ENCODE peak calls at places on chromosome 9, in six cellular contexts. B, Z, E, Q, V and Y are unnamed samples.

GRCh38 chr9:91182429-91182828 is 179.3 kb downstream of the AUH start:
- DNase-seq in B (peak; percentile 77), Z (no peak), E (no peak), Q (peak; percentile 69), V (no peak), Y (no peak)

GRCh38 chr9:86072393-86073016 is 26.9 kb downstream of the GOLM1 start:
- DNase-seq in B (no peak), Z (peak; percentile 58), E (no peak), Q (no peak), V (no peak), Y (peak; percentile 11)

GRCh38 chr9:87607859-87608258 is 110.2 kb downstream of the DAPK1 start:
- DNase-seq in B (no peak), Z (no peak), E (no peak), Q (no peak), V (no peak), Y (no peak)

GRCh38 chr9:118640836-118641557 is 728.2 kb downstream of the BRINP1 start:
- DNase-seq in B (no peak), Z (no peak), E (no peak), Q (no peak), V (no peak), Y (no peak)

GRCh38 chr9:136512651-136513066 is 29.8 kb upstream of the SEC16A start:
- DNase-seq in B (no peak), Z (no peak), E (no peak), Q (no peak), V (no peak), Y (no peak)

GRCh38 chr9:131397100-131397790 is 3.4 kb downstream of the PRRC2B start:
- DNase-seq in B (no peak), Z (peak; percentile 48), E (no peak), Q (no peak), V (no peak), Y (no peak)

GRCh38 chr9:135075234-135076142 is 12.0 kb upstream of the OLFM1 start:
- DNase-seq in B (no peak), Z (no peak), E (no peak), Q (peak; percentile 3), V (no peak), Y (peak; percentile 22)

GRCh38 chr9:124815601-124816000 is 37.7 kb upstream of the WDR38 start:
- DNase-seq in B (no peak), Z (no peak), E (no peak), Q (no peak), V (no peak), Y (no peak)

GRCh38 chr9:89591291-89592200 is 13.3 kb upstream of the GADD45G start:
- DNase-seq in B (no peak), Z (no peak), E (no peak), Q (no peak), V (no peak), Y (no peak)

GRCh38 chr9:20390400-20390799 is 231.9 kb downstream of the MLLT3 start:
- DNase-seq in B (no peak), Z (no peak), E (no peak), Q (no peak), V (no peak), Y (no peak)

GRCh38 chr9:3479516-3480352 is 46.1 kb downstream of the RFX3 start:
- DNase-seq in B (no peak), Z (no peak), E (no peak), Q (no peak), V (no peak), Y (no peak)

GRCh38 chr9:74412236-74412979 is 84.7 kb upstream of the RORB start:
- DNase-seq in B (peak; percentile 59), Z (no peak), E (no peak), Q (no peak), V (no peak), Y (no peak)

GRCh38 chr9:137688725-137689124 is 69.9 kb downstream of the EHMT1 start:
- DNase-seq in B (no peak), Z (no peak), E (no peak), Q (no peak), V (no peak), Y (no peak)

GRCh38 chr9:105039180-105039799 is 111.3 kb upstream of the ABCA1 start:
- DNase-seq in B (no peak), Z (no peak), E (no peak), Q (no peak), V (no peak), Y (no peak)

GRCh38 chr9:1013018-1013417 is 36.6 kb downstream of the DMRT3 start:
- DNase-seq in B (no peak), Z (no peak), E (no peak), Q (no peak), V (no peak), Y (no peak)

GRCh38 chr9:124352616-124353015 is 62.6 kb downstream of the PSMB7 start:
- DNase-seq in B (no peak), Z (peak; percentile 29), E (no peak), Q (no peak), V (no peak), Y (no peak)

GRCh38 chr9:88653926-88654325 is 118.9 kb downstream of the NXNL2 start:
- DNase-seq in B (peak; percentile 5), Z (peak; percentile 61), E (no peak), Q (peak; percentile 58), V (no peak), Y (no peak)

GRCh38 chr9:26131891-26132290 is 453.6 kb upstream of the TUSC1 start:
- DNase-seq in B (no peak), Z (peak; percentile 17), E (no peak), Q (peak; percentile 27), V (no peak), Y (no peak)

GRCh38 chr9:98794802-98795201 is 1.6 kb downstream of the ANKS6 start:
- DNase-seq in B (no peak), Z (no peak), E (no peak), Q (no peak), V (no peak), Y (no peak)

GRCh38 chr9:98341157-98342102 is 86.0 kb upstream of the TBC1D2 start:
- DNase-seq in B (no peak), Z (no peak), E (no peak), Q (no peak), V (no peak), Y (no peak)

DNA sequence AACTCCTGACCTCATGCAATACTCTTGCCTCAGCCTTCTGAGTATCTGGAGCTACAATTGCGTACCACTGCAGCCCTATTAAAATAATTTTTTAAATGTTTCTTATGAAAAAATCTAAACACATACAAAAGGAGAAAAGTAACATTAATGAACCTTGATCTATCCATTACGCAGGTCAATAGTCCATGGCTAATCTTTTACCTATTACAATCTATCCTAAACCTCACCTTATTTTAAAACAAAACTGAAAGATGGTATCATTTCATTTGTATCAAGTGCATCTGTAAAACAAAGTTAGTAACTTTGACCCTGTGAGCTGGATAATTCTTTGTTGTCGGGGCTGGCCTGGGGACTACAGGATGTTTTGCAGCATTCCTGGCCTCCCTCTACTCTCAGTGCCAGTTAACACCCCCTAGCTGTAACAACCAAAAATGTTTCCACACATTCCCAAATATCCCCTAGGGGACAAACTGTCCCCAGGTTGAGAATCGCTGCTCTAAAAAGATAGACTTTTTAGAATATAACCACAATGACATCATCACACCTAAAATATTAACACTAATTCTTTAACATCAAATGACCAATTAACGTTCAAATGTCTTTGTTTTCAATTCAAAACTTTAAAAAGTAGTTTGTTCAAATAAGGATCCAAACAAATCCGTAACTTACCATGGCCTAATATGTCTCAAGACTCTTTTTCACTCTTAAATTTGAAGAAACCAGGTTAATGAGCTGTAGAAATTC is 54.8 kb downstream of the RNF38 start:
- DNase-seq in B (no peak), Z (no peak), E (no peak), Q (no peak), V (no peak), Y (no peak)
- TF ChIP-seq CTCF in B (peak; percentile 27), Z (no peak), E (peak; percentile 34), Q (peak; percentile 1), V (peak; percentile 14), Y (no peak)

DNA sequence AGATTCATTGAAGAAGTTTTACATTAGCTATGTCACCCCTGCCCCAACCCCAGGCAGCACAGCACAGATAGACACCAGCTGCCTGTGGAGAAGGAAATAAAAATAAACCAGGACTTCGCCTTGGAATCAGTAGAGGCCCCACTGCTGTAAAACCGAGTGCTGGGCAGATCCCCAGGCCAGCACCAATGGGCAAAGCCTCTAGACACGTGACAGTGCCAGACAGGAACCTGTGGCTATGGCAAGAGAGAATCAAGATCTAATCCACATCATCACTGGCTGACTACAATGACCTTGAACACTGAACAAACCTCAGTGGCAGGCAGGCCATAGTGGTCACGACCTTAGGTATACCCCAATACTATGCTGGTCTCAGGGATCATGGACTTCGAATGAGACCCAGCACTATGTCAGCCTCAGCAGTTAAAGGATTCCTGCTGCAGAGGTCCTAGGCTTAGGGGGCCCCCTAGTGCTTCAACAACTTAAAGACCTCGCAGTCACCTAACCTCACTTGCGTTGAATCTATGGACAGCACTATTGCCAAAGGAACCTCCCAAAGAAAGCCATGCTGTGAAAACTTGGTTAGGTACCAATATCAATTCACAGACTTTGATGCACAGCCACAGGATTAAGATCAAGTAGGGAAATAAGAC is 2118.6 kb upstream of the C9orf72 start:
- DNase-seq in B (no peak), Z (no peak), E (peak; percentile 29), Q (peak; percentile 69), V (no peak), Y (no peak)
- TF ChIP-seq CTCF in B (peak; percentile 70), Z (peak; percentile 6), E (peak; percentile 60), Q (peak; percentile 60), V (no peak), Y (no peak)

DNA sequence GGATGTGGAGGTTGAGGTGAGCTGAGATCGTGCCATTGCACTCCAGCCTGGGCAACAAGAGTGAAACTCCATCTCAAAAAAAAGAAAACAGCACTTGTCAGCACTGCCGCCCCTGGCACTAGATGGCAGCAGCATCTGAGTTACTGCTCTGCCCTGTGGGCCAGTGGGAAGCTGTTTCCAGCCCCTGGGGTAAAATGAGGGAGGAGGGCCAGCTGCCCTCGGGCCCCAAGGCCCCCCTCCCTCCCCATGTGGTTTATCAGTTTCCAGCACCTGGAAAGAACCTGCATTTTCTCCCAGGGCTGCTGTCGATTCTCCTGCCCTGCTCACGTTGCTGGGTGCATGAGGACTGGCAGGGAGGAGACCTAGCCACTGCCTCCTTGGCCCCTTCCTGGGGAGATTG is 13.2 kb upstream of the CEL start:
- DNase-seq in B (no peak), Z (peak; percentile 11), E (no peak), Q (peak; percentile 21), V (no peak), Y (no peak)
- TF ChIP-seq CTCF in B (peak; percentile 73), Z (peak; percentile 37), E (no peak), Q (peak; percentile 43), V (peak; percentile 39), Y (peak; percentile 49)

GRCh38 chr9:127418037-127418471 is 6.1 kb upstream of the ZNF79 start:
- DNase-seq in B (no peak), Z (no peak), E (no peak), Q (no peak), V (no peak), Y (no peak)
- TF ChIP-seq CTCF in B (peak; percentile 35), Z (peak; percentile 10), E (peak; percentile 51), Q (peak; percentile 10), V (peak; percentile 25), Y (peak; percentile 6)

GRCh38 chr9:77293949-77294348 is 116.6 kb downstream of the VPS13A start:
- DNase-seq in B (no peak), Z (no peak), E (no peak), Q (no peak), V (no peak), Y (no peak)

GRCh38 chr9:77290373-77290772 is 113.0 kb downstream of the VPS13A start:
- DNase-seq in B (no peak), Z (no peak), E (no peak), Q (no peak), V (no peak), Y (no peak)

DNA sequence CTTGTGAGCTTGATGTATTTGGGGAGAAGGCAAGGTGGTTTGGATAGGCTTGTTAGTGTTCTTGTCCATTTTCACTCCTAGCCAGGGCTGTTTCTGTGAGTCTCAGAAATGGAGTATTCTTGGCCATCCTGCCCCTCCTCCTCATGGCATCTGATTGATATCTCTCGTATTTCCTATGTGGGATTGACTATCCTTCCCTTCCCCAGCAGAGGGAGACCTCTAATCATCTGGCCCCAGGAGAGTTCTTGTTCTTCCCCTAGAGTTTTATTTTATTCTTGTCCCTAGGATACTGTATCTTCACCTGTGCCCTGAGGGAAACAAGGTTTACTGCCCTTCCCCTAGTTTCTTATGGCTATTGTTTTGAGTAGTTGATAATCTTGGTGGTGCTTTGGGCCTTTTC is 114.4 kb downstream of the VPS13A start:
- DNase-seq in B (peak; percentile 12), Z (peak; percentile 33), E (no peak), Q (peak; percentile 53), V (peak; percentile 16), Y (no peak)
- TF ChIP-seq CTCF in B (peak; percentile 77), Z (peak; percentile 52), E (peak; percentile 52), Q (peak; percentile 56), V (peak; percentile 62), Y (peak; percentile 49)